ENCODE peak calls at places on chromosomes 1 and 21, in eight cellular contexts. One of them, this sample, is unnamed.

GRCh38 chr1:178923512-178923911 is 52.6 kb upstream of the ANGPTL1 start:
- DNase-seq in activated naive CD8-positive, alpha-beta T cell treated with anti-CD3 and anti-CD28 coated beads, Interleukin-2, amount 10 ng/mL, durations not matched to agents 7 days and 5 days: no peak
- DNase-seq in stimulated activated naive B cell treated with anti-CD40 and anti-IgM and Interleukin-4, amounts not matched to agents 10 μg/mL and 1 μg/mL and 100 μg/mL, for 72 hours: no peak
- DNase-seq in kidney tubule cell: no peak
- DNase-seq in EL: no peak
- DNase-seq in iris pigment epithelial cell: no peak
- DNase-seq in NCI-H1092: no peak
- DNase-seq in germinal center: no peak
- DNase-seq in this sample: no peak

GRCh38 chr1:84721152-84721551 is 30.9 kb upstream of the SSX2IP start:
- DNase-seq in activated naive CD8-positive, alpha-beta T cell treated with anti-CD3 and anti-CD28 coated beads, Interleukin-2, amount 10 ng/mL, durations not matched to agents 7 days and 5 days: no peak
- DNase-seq in stimulated activated naive B cell treated with anti-CD40 and anti-IgM and Interleukin-4, amounts not matched to agents 10 μg/mL and 1 μg/mL and 100 μg/mL, for 72 hours: no peak
- DNase-seq in kidney tubule cell: peak; percentile 74
- DNase-seq in EL: peak; percentile 70
- DNase-seq in iris pigment epithelial cell: peak; percentile 72
- DNase-seq in NCI-H1092: no peak
- DNase-seq in germinal center: no peak
- DNase-seq in this sample: peak; percentile 8

GRCh38 chr1:3660704-3661103 is 8.4 kb downstream of the TP73 start:
- DNase-seq in activated naive CD8-positive, alpha-beta T cell treated with anti-CD3 and anti-CD28 coated beads, Interleukin-2, amount 10 ng/mL, durations not matched to agents 7 days and 5 days: no peak
- DNase-seq in stimulated activated naive B cell treated with anti-CD40 and anti-IgM and Interleukin-4, amounts not matched to agents 10 μg/mL and 1 μg/mL and 100 μg/mL, for 72 hours: no peak
- DNase-seq in kidney tubule cell: no peak
- DNase-seq in EL: no peak
- DNase-seq in iris pigment epithelial cell: no peak
- DNase-seq in NCI-H1092: no peak
- DNase-seq in germinal center: no peak
- DNase-seq in this sample: no peak

GRCh38 chr1:205932776-205933175 is 10.5 kb downstream of the SLC26A9 start:
- DNase-seq in activated naive CD8-positive, alpha-beta T cell treated with anti-CD3 and anti-CD28 coated beads, Interleukin-2, amount 10 ng/mL, durations not matched to agents 7 days and 5 days: no peak
- DNase-seq in stimulated activated naive B cell treated with anti-CD40 and anti-IgM and Interleukin-4, amounts not matched to agents 10 μg/mL and 1 μg/mL and 100 μg/mL, for 72 hours: no peak
- DNase-seq in kidney tubule cell: no peak
- DNase-seq in EL: no peak
- DNase-seq in iris pigment epithelial cell: no peak
- DNase-seq in NCI-H1092: no peak
- DNase-seq in germinal center: no peak
- DNase-seq in this sample: no peak

GRCh38 chr1:204255966-204256365 is 42.2 kb upstream of the GOLT1A start:
- DNase-seq in activated naive CD8-positive, alpha-beta T cell treated with anti-CD3 and anti-CD28 coated beads, Interleukin-2, amount 10 ng/mL, durations not matched to agents 7 days and 5 days: no peak
- DNase-seq in stimulated activated naive B cell treated with anti-CD40 and anti-IgM and Interleukin-4, amounts not matched to agents 10 μg/mL and 1 μg/mL and 100 μg/mL, for 72 hours: no peak
- DNase-seq in kidney tubule cell: no peak
- DNase-seq in EL: peak; percentile 38
- DNase-seq in iris pigment epithelial cell: peak; percentile 50
- DNase-seq in NCI-H1092: no peak
- DNase-seq in germinal center: no peak
- DNase-seq in this sample: no peak

GRCh38 chr1:35316264-35316663 is 47.8 kb downstream of the ZMYM4 start:
- DNase-seq in activated naive CD8-positive, alpha-beta T cell treated with anti-CD3 and anti-CD28 coated beads, Interleukin-2, amount 10 ng/mL, durations not matched to agents 7 days and 5 days: no peak
- DNase-seq in stimulated activated naive B cell treated with anti-CD40 and anti-IgM and Interleukin-4, amounts not matched to agents 10 μg/mL and 1 μg/mL and 100 μg/mL, for 72 hours: no peak
- DNase-seq in kidney tubule cell: no peak
- DNase-seq in EL: no peak
- DNase-seq in iris pigment epithelial cell: no peak
- DNase-seq in NCI-H1092: no peak
- DNase-seq in germinal center: no peak
- DNase-seq in this sample: peak; percentile 29

GRCh38 chr1:55012661-55013060 is 13.9 kb downstream of the BSND start:
- DNase-seq in activated naive CD8-positive, alpha-beta T cell treated with anti-CD3 and anti-CD28 coated beads, Interleukin-2, amount 10 ng/mL, durations not matched to agents 7 days and 5 days: no peak
- DNase-seq in stimulated activated naive B cell treated with anti-CD40 and anti-IgM and Interleukin-4, amounts not matched to agents 10 μg/mL and 1 μg/mL and 100 μg/mL, for 72 hours: no peak
- DNase-seq in kidney tubule cell: no peak
- DNase-seq in EL: no peak
- DNase-seq in iris pigment epithelial cell: no peak
- DNase-seq in NCI-H1092: no peak
- DNase-seq in germinal center: no peak
- DNase-seq in this sample: no peak

GRCh38 chr1:20466231-20466630 is 19.8 kb downstream of the CAMK2N1 start:
- DNase-seq in activated naive CD8-positive, alpha-beta T cell treated with anti-CD3 and anti-CD28 coated beads, Interleukin-2, amount 10 ng/mL, durations not matched to agents 7 days and 5 days: no peak
- DNase-seq in stimulated activated naive B cell treated with anti-CD40 and anti-IgM and Interleukin-4, amounts not matched to agents 10 μg/mL and 1 μg/mL and 100 μg/mL, for 72 hours: no peak
- DNase-seq in kidney tubule cell: no peak
- DNase-seq in EL: no peak
- DNase-seq in iris pigment epithelial cell: no peak
- DNase-seq in NCI-H1092: no peak
- DNase-seq in germinal center: no peak
- DNase-seq in this sample: no peak

GRCh38 chr1:76317299-76317913 is 242.9 kb downstream of the ST6GALNAC3 start:
- DNase-seq in activated naive CD8-positive, alpha-beta T cell treated with anti-CD3 and anti-CD28 coated beads, Interleukin-2, amount 10 ng/mL, durations not matched to agents 7 days and 5 days: no peak
- DNase-seq in stimulated activated naive B cell treated with anti-CD40 and anti-IgM and Interleukin-4, amounts not matched to agents 10 μg/mL and 1 μg/mL and 100 μg/mL, for 72 hours: no peak
- DNase-seq in kidney tubule cell: no peak
- DNase-seq in EL: no peak
- DNase-seq in iris pigment epithelial cell: no peak
- DNase-seq in NCI-H1092: no peak
- DNase-seq in germinal center: no peak
- DNase-seq in this sample: no peak

GRCh38 chr21:26140185-26140584 is 30.4 kb downstream of the APP start:
- DNase-seq in activated naive CD8-positive, alpha-beta T cell treated with anti-CD3 and anti-CD28 coated beads, Interleukin-2, amount 10 ng/mL, durations not matched to agents 7 days and 5 days: no peak
- DNase-seq in stimulated activated naive B cell treated with anti-CD40 and anti-IgM and Interleukin-4, amounts not matched to agents 10 μg/mL and 1 μg/mL and 100 μg/mL, for 72 hours: no peak
- DNase-seq in kidney tubule cell: peak; percentile 94
- DNase-seq in EL: peak; percentile 94
- DNase-seq in iris pigment epithelial cell: peak; percentile 100
- DNase-seq in NCI-H1092: no peak
- DNase-seq in germinal center: no peak
- DNase-seq in this sample: peak; percentile 83

GRCh38 chr1:29394521-29394921 is 158.2 kb downstream of the PTPRU start:
- DNase-seq in activated naive CD8-positive, alpha-beta T cell treated with anti-CD3 and anti-CD28 coated beads, Interleukin-2, amount 10 ng/mL, durations not matched to agents 7 days and 5 days: no peak
- DNase-seq in stimulated activated naive B cell treated with anti-CD40 and anti-IgM and Interleukin-4, amounts not matched to agents 10 μg/mL and 1 μg/mL and 100 μg/mL, for 72 hours: no peak
- DNase-seq in kidney tubule cell: no peak
- DNase-seq in EL: no peak
- DNase-seq in iris pigment epithelial cell: no peak
- DNase-seq in NCI-H1092: no peak
- DNase-seq in germinal center: no peak
- DNase-seq in this sample: no peak

GRCh38 chr21:44511938-44512275 is 28.1 kb downstream of the KRTAP10-1 start:
- DNase-seq in activated naive CD8-positive, alpha-beta T cell treated with anti-CD3 and anti-CD28 coated beads, Interleukin-2, amount 10 ng/mL, durations not matched to agents 7 days and 5 days: no peak
- DNase-seq in stimulated activated naive B cell treated with anti-CD40 and anti-IgM and Interleukin-4, amounts not matched to agents 10 μg/mL and 1 μg/mL and 100 μg/mL, for 72 hours: no peak
- DNase-seq in kidney tubule cell: no peak
- DNase-seq in EL: no peak
- DNase-seq in iris pigment epithelial cell: no peak
- DNase-seq in NCI-H1092: no peak
- DNase-seq in germinal center: no peak
- DNase-seq in this sample: no peak

GRCh38 chr1:7281821-7282220 is 489.3 kb upstream of the VAMP3 start:
- DNase-seq in activated naive CD8-positive, alpha-beta T cell treated with anti-CD3 and anti-CD28 coated beads, Interleukin-2, amount 10 ng/mL, durations not matched to agents 7 days and 5 days: no peak
- DNase-seq in stimulated activated naive B cell treated with anti-CD40 and anti-IgM and Interleukin-4, amounts not matched to agents 10 μg/mL and 1 μg/mL and 100 μg/mL, for 72 hours: no peak
- DNase-seq in kidney tubule cell: no peak
- DNase-seq in EL: peak; percentile 79
- DNase-seq in iris pigment epithelial cell: peak; percentile 78
- DNase-seq in NCI-H1092: no peak
- DNase-seq in germinal center: no peak
- DNase-seq in this sample: no peak

GRCh38 chr1:21774835-21775541 is 8.0 kb downstream of the USP48 start:
- DNase-seq in activated naive CD8-positive, alpha-beta T cell treated with anti-CD3 and anti-CD28 coated beads, Interleukin-2, amount 10 ng/mL, durations not matched to agents 7 days and 5 days: no peak
- DNase-seq in stimulated activated naive B cell treated with anti-CD40 and anti-IgM and Interleukin-4, amounts not matched to agents 10 μg/mL and 1 μg/mL and 100 μg/mL, for 72 hours: no peak
- DNase-seq in kidney tubule cell: peak; percentile 30
- DNase-seq in EL: no peak
- DNase-seq in iris pigment epithelial cell: no peak
- DNase-seq in NCI-H1092: no peak
- DNase-seq in germinal center: no peak
- DNase-seq in this sample: no peak

GRCh38 chr1:8239039-8239305 is 78.9 kb upstream of the SLC45A1 start:
- DNase-seq in activated naive CD8-positive, alpha-beta T cell treated with anti-CD3 and anti-CD28 coated beads, Interleukin-2, amount 10 ng/mL, durations not matched to agents 7 days and 5 days: no peak
- DNase-seq in stimulated activated naive B cell treated with anti-CD40 and anti-IgM and Interleukin-4, amounts not matched to agents 10 μg/mL and 1 μg/mL and 100 μg/mL, for 72 hours: no peak
- DNase-seq in kidney tubule cell: no peak
- DNase-seq in EL: peak; percentile 47
- DNase-seq in iris pigment epithelial cell: peak; percentile 77
- DNase-seq in NCI-H1092: no peak
- DNase-seq in germinal center: no peak
- DNase-seq in this sample: no peak

GRCh38 chr1:164702216-164702615 is 143.2 kb downstream of the PBX1 start:
- DNase-seq in activated naive CD8-positive, alpha-beta T cell treated with anti-CD3 and anti-CD28 coated beads, Interleukin-2, amount 10 ng/mL, durations not matched to agents 7 days and 5 days: no peak
- DNase-seq in stimulated activated naive B cell treated with anti-CD40 and anti-IgM and Interleukin-4, amounts not matched to agents 10 μg/mL and 1 μg/mL and 100 μg/mL, for 72 hours: no peak
- DNase-seq in kidney tubule cell: peak; percentile 51
- DNase-seq in EL: peak; percentile 57
- DNase-seq in iris pigment epithelial cell: peak; percentile 59
- DNase-seq in NCI-H1092: no peak
- DNase-seq in germinal center: no peak
- DNase-seq in this sample: no peak

GRCh38 chr21:44423312-44423821 is 31.9 kb upstream of the LRRC3 start:
- DNase-seq in activated naive CD8-positive, alpha-beta T cell treated with anti-CD3 and anti-CD28 coated beads, Interleukin-2, amount 10 ng/mL, durations not matched to agents 7 days and 5 days: peak; percentile 11
- DNase-seq in stimulated activated naive B cell treated with anti-CD40 and anti-IgM and Interleukin-4, amounts not matched to agents 10 μg/mL and 1 μg/mL and 100 μg/mL, for 72 hours: peak; percentile 15
- DNase-seq in kidney tubule cell: no peak
- DNase-seq in EL: no peak
- DNase-seq in iris pigment epithelial cell: no peak
- DNase-seq in NCI-H1092: no peak
- DNase-seq in germinal center: no peak
- DNase-seq in this sample: no peak

GRCh38 chr1:12616709-12617373 is 1.2 kb downstream of the DHRS3 start:
- DNase-seq in activated naive CD8-positive, alpha-beta T cell treated with anti-CD3 and anti-CD28 coated beads, Interleukin-2, amount 10 ng/mL, durations not matched to agents 7 days and 5 days: peak; percentile 66
- DNase-seq in stimulated activated naive B cell treated with anti-CD40 and anti-IgM and Interleukin-4, amounts not matched to agents 10 μg/mL and 1 μg/mL and 100 μg/mL, for 72 hours: peak; percentile 34
- DNase-seq in kidney tubule cell: no peak
- DNase-seq in EL: peak; percentile 36
- DNase-seq in iris pigment epithelial cell: peak; percentile 23
- DNase-seq in NCI-H1092: peak; percentile 55
- DNase-seq in germinal center: no peak
- DNase-seq in this sample: no peak

GRCh38 chr1:31725777-31726535 is 22.1 kb upstream of the COL16A1 start:
- DNase-seq in activated naive CD8-positive, alpha-beta T cell treated with anti-CD3 and anti-CD28 coated beads, Interleukin-2, amount 10 ng/mL, durations not matched to agents 7 days and 5 days: no peak
- DNase-seq in stimulated activated naive B cell treated with anti-CD40 and anti-IgM and Interleukin-4, amounts not matched to agents 10 μg/mL and 1 μg/mL and 100 μg/mL, for 72 hours: no peak
- DNase-seq in kidney tubule cell: no peak
- DNase-seq in EL: no peak
- DNase-seq in iris pigment epithelial cell: no peak
- DNase-seq in NCI-H1092: peak; percentile 48
- DNase-seq in germinal center: no peak
- DNase-seq in this sample: no peak

GRCh38 chr1:43671626-43672330 is 21.8 kb downstream of the KDM4A start:
- DNase-seq in activated naive CD8-positive, alpha-beta T cell treated with anti-CD3 and anti-CD28 coated beads, Interleukin-2, amount 10 ng/mL, durations not matched to agents 7 days and 5 days: no peak
- DNase-seq in stimulated activated naive B cell treated with anti-CD40 and anti-IgM and Interleukin-4, amounts not matched to agents 10 μg/mL and 1 μg/mL and 100 μg/mL, for 72 hours: no peak
- DNase-seq in kidney tubule cell: peak; percentile 72
- DNase-seq in EL: peak; percentile 71
- DNase-seq in iris pigment epithelial cell: peak; percentile 81
- DNase-seq in NCI-H1092: no peak
- DNase-seq in germinal center: no peak
- DNase-seq in this sample: no peak

GRCh38 chr1:28812669-28813468 is 899 bp downstream of the OPRD1 start:
- DNase-seq in activated naive CD8-positive, alpha-beta T cell treated with anti-CD3 and anti-CD28 coated beads, Interleukin-2, amount 10 ng/mL, durations not matched to agents 7 days and 5 days: no peak
- DNase-seq in stimulated activated naive B cell treated with anti-CD40 and anti-IgM and Interleukin-4, amounts not matched to agents 10 μg/mL and 1 μg/mL and 100 μg/mL, for 72 hours: no peak
- DNase-seq in kidney tubule cell: no peak
- DNase-seq in EL: no peak
- DNase-seq in iris pigment epithelial cell: no peak
- DNase-seq in NCI-H1092: peak; percentile 71
- DNase-seq in germinal center: no peak
- DNase-seq in this sample: no peak

GRCh38 chr1:180636138-180636537 is 4.3 kb downstream of the XPR1 start:
- DNase-seq in activated naive CD8-positive, alpha-beta T cell treated with anti-CD3 and anti-CD28 coated beads, Interleukin-2, amount 10 ng/mL, durations not matched to agents 7 days and 5 days: no peak
- DNase-seq in stimulated activated naive B cell treated with anti-CD40 and anti-IgM and Interleukin-4, amounts not matched to agents 10 μg/mL and 1 μg/mL and 100 μg/mL, for 72 hours: no peak
- DNase-seq in kidney tubule cell: peak; percentile 25
- DNase-seq in EL: no peak
- DNase-seq in iris pigment epithelial cell: peak; percentile 60
- DNase-seq in NCI-H1092: no peak
- DNase-seq in germinal center: no peak
- DNase-seq in this sample: no peak

GRCh38 chr1:109091196-109092193 is 931 bp downstream of the TMEM167B start:
- DNase-seq in activated naive CD8-positive, alpha-beta T cell treated with anti-CD3 and anti-CD28 coated beads, Interleukin-2, amount 10 ng/mL, durations not matched to agents 7 days and 5 days: no peak
- DNase-seq in stimulated activated naive B cell treated with anti-CD40 and anti-IgM and Interleukin-4, amounts not matched to agents 10 μg/mL and 1 μg/mL and 100 μg/mL, for 72 hours: no peak
- DNase-seq in kidney tubule cell: peak; percentile 64
- DNase-seq in EL: peak; percentile 31
- DNase-seq in iris pigment epithelial cell: peak; percentile 68
- DNase-seq in NCI-H1092: no peak
- DNase-seq in germinal center: no peak
- DNase-seq in this sample: peak; percentile 77

GRCh38 chr1:69103213-69103612 is 464.5 kb upstream of the LRRC7 start:
- DNase-seq in activated naive CD8-positive, alpha-beta T cell treated with anti-CD3 and anti-CD28 coated beads, Interleukin-2, amount 10 ng/mL, durations not matched to agents 7 days and 5 days: no peak
- DNase-seq in stimulated activated naive B cell treated with anti-CD40 and anti-IgM and Interleukin-4, amounts not matched to agents 10 μg/mL and 1 μg/mL and 100 μg/mL, for 72 hours: no peak
- DNase-seq in kidney tubule cell: no peak
- DNase-seq in EL: no peak
- DNase-seq in iris pigment epithelial cell: no peak
- DNase-seq in NCI-H1092: no peak
- DNase-seq in germinal center: no peak
- DNase-seq in this sample: no peak

GRCh38 chr1:15681346-15682290 is 2.5 kb upstream of the PLEKHM2 start:
- DNase-seq in activated naive CD8-positive, alpha-beta T cell treated with anti-CD3 and anti-CD28 coated beads, Interleukin-2, amount 10 ng/mL, durations not matched to agents 7 days and 5 days: no peak
- DNase-seq in stimulated activated naive B cell treated with anti-CD40 and anti-IgM and Interleukin-4, amounts not matched to agents 10 μg/mL and 1 μg/mL and 100 μg/mL, for 72 hours: peak; percentile 60
- DNase-seq in kidney tubule cell: no peak
- DNase-seq in EL: no peak
- DNase-seq in iris pigment epithelial cell: no peak
- DNase-seq in NCI-H1092: no peak
- DNase-seq in germinal center: peak; percentile 27
- DNase-seq in this sample: no peak

GRCh38 chr1:152960452-152961044 is 9.9 kb upstream of the SPRR4 start:
- DNase-seq in activated naive CD8-positive, alpha-beta T cell treated with anti-CD3 and anti-CD28 coated beads, Interleukin-2, amount 10 ng/mL, durations not matched to agents 7 days and 5 days: no peak
- DNase-seq in stimulated activated naive B cell treated with anti-CD40 and anti-IgM and Interleukin-4, amounts not matched to agents 10 μg/mL and 1 μg/mL and 100 μg/mL, for 72 hours: no peak
- DNase-seq in kidney tubule cell: no peak
- DNase-seq in EL: no peak
- DNase-seq in iris pigment epithelial cell: no peak
- DNase-seq in NCI-H1092: no peak
- DNase-seq in germinal center: no peak
- DNase-seq in this sample: no peak

GRCh38 chr1:111474106-111474505 is 322 bp downstream of the C1orf162 start:
- DNase-seq in activated naive CD8-positive, alpha-beta T cell treated with anti-CD3 and anti-CD28 coated beads, Interleukin-2, amount 10 ng/mL, durations not matched to agents 7 days and 5 days: no peak
- DNase-seq in stimulated activated naive B cell treated with anti-CD40 and anti-IgM and Interleukin-4, amounts not matched to agents 10 μg/mL and 1 μg/mL and 100 μg/mL, for 72 hours: no peak
- DNase-seq in kidney tubule cell: no peak
- DNase-seq in EL: no peak
- DNase-seq in iris pigment epithelial cell: no peak
- DNase-seq in NCI-H1092: no peak
- DNase-seq in germinal center: no peak
- DNase-seq in this sample: no peak

GRCh38 chr1:193537266-193538003 is 351.0 kb upstream of the B3GALT2 start:
- DNase-seq in activated naive CD8-positive, alpha-beta T cell treated with anti-CD3 and anti-CD28 coated beads, Interleukin-2, amount 10 ng/mL, durations not matched to agents 7 days and 5 days: no peak
- DNase-seq in stimulated activated naive B cell treated with anti-CD40 and anti-IgM and Interleukin-4, amounts not matched to agents 10 μg/mL and 1 μg/mL and 100 μg/mL, for 72 hours: peak; percentile 55
- DNase-seq in kidney tubule cell: no peak
- DNase-seq in EL: no peak
- DNase-seq in iris pigment epithelial cell: no peak
- DNase-seq in NCI-H1092: no peak
- DNase-seq in germinal center: peak; percentile 38
- DNase-seq in this sample: no peak

GRCh38 chr1:2174348-2175054 is 20.1 kb downstream of the FAAP20 start:
- DNase-seq in activated naive CD8-positive, alpha-beta T cell treated with anti-CD3 and anti-CD28 coated beads, Interleukin-2, amount 10 ng/mL, durations not matched to agents 7 days and 5 days: peak; percentile 65
- DNase-seq in stimulated activated naive B cell treated with anti-CD40 and anti-IgM and Interleukin-4, amounts not matched to agents 10 μg/mL and 1 μg/mL and 100 μg/mL, for 72 hours: no peak
- DNase-seq in kidney tubule cell: peak; percentile 47
- DNase-seq in EL: peak; percentile 69
- DNase-seq in iris pigment epithelial cell: peak; percentile 45
- DNase-seq in NCI-H1092: peak; percentile 12
- DNase-seq in germinal center: peak; percentile 67
- DNase-seq in this sample: peak; percentile 69

GRCh38 chr1:109904105-109904817 is 6.4 kb upstream of the CSF1 start:
- DNase-seq in activated naive CD8-positive, alpha-beta T cell treated with anti-CD3 and anti-CD28 coated beads, Interleukin-2, amount 10 ng/mL, durations not matched to agents 7 days and 5 days: no peak
- DNase-seq in stimulated activated naive B cell treated with anti-CD40 and anti-IgM and Interleukin-4, amounts not matched to agents 10 μg/mL and 1 μg/mL and 100 μg/mL, for 72 hours: no peak
- DNase-seq in kidney tubule cell: no peak
- DNase-seq in EL: no peak
- DNase-seq in iris pigment epithelial cell: no peak
- DNase-seq in NCI-H1092: no peak
- DNase-seq in germinal center: no peak
- DNase-seq in this sample: no peak

GRCh38 chr1:166905930-166906329 is 29.9 kb upstream of the TADA1 start:
- DNase-seq in activated naive CD8-positive, alpha-beta T cell treated with anti-CD3 and anti-CD28 coated beads, Interleukin-2, amount 10 ng/mL, durations not matched to agents 7 days and 5 days: no peak
- DNase-seq in stimulated activated naive B cell treated with anti-CD40 and anti-IgM and Interleukin-4, amounts not matched to agents 10 μg/mL and 1 μg/mL and 100 μg/mL, for 72 hours: no peak
- DNase-seq in kidney tubule cell: peak; percentile 91
- DNase-seq in EL: peak; percentile 53
- DNase-seq in iris pigment epithelial cell: peak; percentile 71
- DNase-seq in NCI-H1092: no peak
- DNase-seq in germinal center: no peak
- DNase-seq in this sample: no peak

GRCh38 chr1:12173631-12174121 is 6.9 kb downstream of the TNFRSF1B start:
- DNase-seq in activated naive CD8-positive, alpha-beta T cell treated with anti-CD3 and anti-CD28 coated beads, Interleukin-2, amount 10 ng/mL, durations not matched to agents 7 days and 5 days: peak; percentile 90
- DNase-seq in stimulated activated naive B cell treated with anti-CD40 and anti-IgM and Interleukin-4, amounts not matched to agents 10 μg/mL and 1 μg/mL and 100 μg/mL, for 72 hours: peak; percentile 36
- DNase-seq in kidney tubule cell: no peak
- DNase-seq in EL: no peak
- DNase-seq in iris pigment epithelial cell: no peak
- DNase-seq in NCI-H1092: no peak
- DNase-seq in germinal center: no peak
- DNase-seq in this sample: no peak

GRCh38 chr1:204578867-204579664 is 62.9 kb downstream of the MDM4 start:
- DNase-seq in activated naive CD8-positive, alpha-beta T cell treated with anti-CD3 and anti-CD28 coated beads, Interleukin-2, amount 10 ng/mL, durations not matched to agents 7 days and 5 days: peak; percentile 49
- DNase-seq in stimulated activated naive B cell treated with anti-CD40 and anti-IgM and Interleukin-4, amounts not matched to agents 10 μg/mL and 1 μg/mL and 100 μg/mL, for 72 hours: peak; percentile 43
- DNase-seq in kidney tubule cell: no peak
- DNase-seq in EL: no peak
- DNase-seq in iris pigment epithelial cell: no peak
- DNase-seq in NCI-H1092: peak; percentile 33
- DNase-seq in germinal center: peak; percentile 63
- DNase-seq in this sample: no peak

GRCh38 chr1:31768939-31769704 is 5.0 kb upstream of the ADGRB2 start:
- DNase-seq in activated naive CD8-positive, alpha-beta T cell treated with anti-CD3 and anti-CD28 coated beads, Interleukin-2, amount 10 ng/mL, durations not matched to agents 7 days and 5 days: no peak
- DNase-seq in stimulated activated naive B cell treated with anti-CD40 and anti-IgM and Interleukin-4, amounts not matched to agents 10 μg/mL and 1 μg/mL and 100 μg/mL, for 72 hours: no peak
- DNase-seq in kidney tubule cell: no peak
- DNase-seq in EL: no peak
- DNase-seq in iris pigment epithelial cell: no peak
- DNase-seq in NCI-H1092: no peak
- DNase-seq in germinal center: peak; percentile 54
- DNase-seq in this sample: no peak

This sample was measured in RKO.